ENCODE peak calls at places on chromosomes 11 and 22, in eight cellular contexts. Z, P, R, B, L, I, M and Y are unnamed samples.

GRCh38 chr11:27910186-27910941 is 197.6 kb downstream of the KIF18A start:
- DNase-seq in Z (no peak), P (peak), R (peak), B (no peak), L (no peak), I (peak), M (peak), Y (no peak)

GRCh38 chr11:65008016-65008415 is 5.9 kb upstream of the ARL2 start:
- DNase-seq in Z (no peak), P (no peak), R (no peak), B (no peak), L (no peak), I (no peak), M (no peak), Y (no peak)

GRCh38 chr11:112113539-112114457 is 27.1 kb downstream of the SDHD start:
- DNase-seq in Z (no peak), P (peak), R (peak), B (no peak), L (no peak), I (peak), M (peak), Y (no peak)

GRCh38 chr11:65427691-65428577 is 5.3 kb downstream of the NEAT1 start:
- DNase-seq in Z (peak), P (peak), R (peak), B (peak), L (peak), I (no peak), M (peak), Y (no peak)

GRCh38 chr11:134592391-134592990 is 180.4 kb upstream of the B3GAT1 start:
- DNase-seq in Z (peak), P (peak), R (no peak), B (no peak), L (peak), I (peak), M (no peak), Y (no peak)

GRCh38 chr22:30392661-30393321 is 4.0 kb upstream of the SEC14L2 start:
- DNase-seq in Z (no peak), P (no peak), R (no peak), B (no peak), L (peak), I (no peak), M (no peak), Y (no peak)

GRCh38 chr11:65059523-65059922 is 1.2 kb upstream of the NAALADL1 start:
- DNase-seq in Z (no peak), P (no peak), R (no peak), B (no peak), L (no peak), I (no peak), M (no peak), Y (no peak)

GRCh38 chr11:15707971-15708370 is 593.2 kb downstream of the INSC start:
- DNase-seq in Z (peak), P (peak), R (no peak), B (peak), L (peak), I (no peak), M (peak), Y (no peak)

GRCh38 chr11:33052241-33052640 is 12.9 kb downstream of the TCP11L1 start:
- DNase-seq in Z (no peak), P (no peak), R (no peak), B (no peak), L (no peak), I (no peak), M (no peak), Y (no peak)

GRCh38 chr22:48827228-48827810 is 1000.4 kb downstream of the BRD1 start:
- DNase-seq in Z (no peak), P (no peak), R (no peak), B (peak), L (no peak), I (no peak), M (peak), Y (no peak)

GRCh38 chr22:24951942-24952836 is at the start of gene KIAA1671:
- DNase-seq in Z (peak), P (peak), R (peak), B (peak), L (peak), I (no peak), M (peak), Y (no peak)

DNA sequence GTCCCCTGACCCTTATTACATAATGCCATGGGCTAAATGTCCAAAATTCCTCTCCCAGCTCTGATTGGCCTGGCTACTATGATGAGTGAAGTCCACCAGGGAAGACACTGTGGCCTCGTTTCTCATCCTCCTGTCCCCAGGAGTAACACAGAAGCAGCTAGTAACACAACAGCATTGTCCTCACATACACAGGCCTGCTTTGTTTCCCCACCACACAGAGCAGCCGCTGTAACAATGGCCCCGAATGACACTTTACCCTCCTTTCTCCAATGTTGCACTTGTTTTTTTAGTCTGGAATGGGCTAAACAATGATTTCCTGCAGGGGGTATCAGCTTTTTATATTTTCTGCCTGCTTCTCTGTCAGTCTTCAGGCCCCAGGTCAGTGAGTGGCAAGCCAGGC is at the start of gene PRR5L:
- DNase-seq in Z (peak), P (no peak), R (no peak), B (no peak), L (no peak), I (no peak), M (no peak), Y (no peak)
- H3K27ac ChIP-seq in Z (peak), P (no peak), R (no peak), B (no peak), L (no peak), I (no peak), M (no peak), Y (no peak)

GRCh38 chr11:911890-912219 is 1.2 kb upstream of the CHID1 start:
- DNase-seq in Z (no peak), P (no peak), R (no peak), B (no peak), L (no peak), I (no peak), M (no peak), Y (no peak)
- H3K27ac ChIP-seq in Z (peak), P (no peak), R (no peak), B (peak), L (peak), I (no peak), M (peak), Y (no peak)

GRCh38 chr11:9799901-9800300 is 136.0 kb downstream of the SWAP70 start:
- DNase-seq in Z (no peak), P (no peak), R (no peak), B (no peak), L (no peak), I (no peak), M (peak), Y (no peak)
- H3K27ac ChIP-seq in Z (no peak), P (no peak), R (no peak), B (no peak), L (no peak), I (no peak), M (no peak), Y (no peak)

DNA sequence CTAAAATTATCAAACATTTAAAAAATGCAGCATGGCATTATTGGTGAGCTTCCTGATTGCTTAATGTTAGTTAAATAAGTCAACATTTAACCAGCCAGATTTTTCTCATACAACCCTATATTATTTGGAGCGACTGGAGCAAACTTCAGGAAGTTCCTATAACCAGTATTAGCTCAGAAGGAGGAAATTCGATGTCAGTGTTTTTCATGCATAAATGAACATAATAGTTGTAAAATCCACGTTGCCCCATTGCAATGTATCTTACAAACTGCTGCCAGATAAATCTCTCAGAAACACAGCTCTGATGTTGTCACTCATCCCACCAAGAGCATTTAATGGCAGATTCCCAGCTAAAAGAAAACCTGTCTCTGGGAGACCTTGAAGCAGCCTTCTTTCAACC is 278.5 kb downstream of the CASP12 start:
- DNase-seq in Z (no peak), P (no peak), R (no peak), B (no peak), L (no peak), I (no peak), M (no peak), Y (no peak)
- H3K27ac ChIP-seq in Z (no peak), P (no peak), R (no peak), B (no peak), L (no peak), I (no peak), M (no peak), Y (no peak)

GRCh38 chr11:7667460-7667859 is 5.8 kb downstream of the CYB5R2 start:
- DNase-seq in Z (no peak), P (no peak), R (peak), B (no peak), L (no peak), I (no peak), M (no peak), Y (no peak)

GRCh38 chr11:7666292-7666866 is 6.9 kb downstream of the CYB5R2 start:
- DNase-seq in Z (no peak), P (no peak), R (no peak), B (peak), L (no peak), I (no peak), M (no peak), Y (no peak)

GRCh38 chr11:7668911-7669310 is 4.4 kb downstream of the CYB5R2 start:
- DNase-seq in Z (no peak), P (peak), R (peak), B (no peak), L (no peak), I (peak), M (no peak), Y (peak)

GRCh38 chr11:7670631-7671030 is 2.7 kb downstream of the CYB5R2 start:
- DNase-seq in Z (no peak), P (no peak), R (peak), B (no peak), L (no peak), I (no peak), M (no peak), Y (no peak)

DNA sequence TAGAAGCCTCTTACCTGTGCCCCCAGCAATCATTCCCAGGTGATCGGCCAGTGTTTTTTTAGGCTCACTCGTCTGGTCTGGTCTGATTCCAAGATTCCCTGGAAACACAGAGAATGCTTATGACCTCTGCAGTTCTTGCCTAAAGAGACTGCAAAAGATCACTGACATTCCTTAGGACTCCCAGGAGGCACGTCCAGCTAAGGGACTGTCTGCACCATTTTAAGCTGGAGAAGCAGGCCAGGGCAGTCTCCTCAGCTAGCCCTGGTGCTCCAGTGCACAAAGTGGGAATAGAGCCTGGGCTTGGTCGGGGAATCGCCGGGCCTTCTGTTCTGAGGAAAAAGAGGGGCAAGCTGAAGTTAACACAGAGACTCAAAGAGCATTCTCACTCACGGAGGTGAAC is 4.8 kb downstream of the CYB5R2 start:
- DNase-seq in Z (no peak), P (no peak), R (no peak), B (no peak), L (no peak), I (no peak), M (no peak), Y (no peak)
- H3K27ac ChIP-seq in Z (no peak), P (no peak), R (peak), B (no peak), L (no peak), I (peak), M (no peak), Y (peak)

DNA sequence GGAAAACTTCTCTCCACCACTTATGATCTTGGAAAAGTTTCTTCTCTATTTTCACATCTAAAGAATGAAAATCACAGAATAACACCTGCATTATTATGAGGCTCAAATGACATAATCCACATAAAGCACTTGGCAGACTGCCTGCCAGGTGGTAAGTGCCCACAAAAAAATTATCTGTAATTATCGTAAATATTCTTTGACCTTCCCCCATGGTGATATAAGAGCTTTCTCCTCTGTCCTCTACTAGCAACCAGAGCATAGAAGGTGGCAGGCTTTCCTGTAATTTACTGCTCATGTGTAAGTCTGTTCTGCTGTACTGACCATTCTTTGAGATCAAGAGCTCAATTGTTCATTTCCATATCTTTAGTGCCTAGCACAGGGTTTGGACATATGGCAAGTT is 51.7 kb upstream of the EED start:
- DNase-seq in Z (no peak), P (no peak), R (no peak), B (no peak), L (no peak), I (no peak), M (no peak), Y (no peak)
- H3K27ac ChIP-seq in Z (no peak), P (peak), R (peak), B (peak), L (peak), I (no peak), M (no peak), Y (peak)

GRCh38 chr11:124943242-124943641 is 7.4 kb upstream of the HEPACAM start:
- DNase-seq in Z (no peak), P (no peak), R (no peak), B (no peak), L (no peak), I (no peak), M (no peak), Y (no peak)
- H3K27ac ChIP-seq in Z (no peak), P (no peak), R (no peak), B (no peak), L (no peak), I (no peak), M (no peak), Y (no peak)

DNA sequence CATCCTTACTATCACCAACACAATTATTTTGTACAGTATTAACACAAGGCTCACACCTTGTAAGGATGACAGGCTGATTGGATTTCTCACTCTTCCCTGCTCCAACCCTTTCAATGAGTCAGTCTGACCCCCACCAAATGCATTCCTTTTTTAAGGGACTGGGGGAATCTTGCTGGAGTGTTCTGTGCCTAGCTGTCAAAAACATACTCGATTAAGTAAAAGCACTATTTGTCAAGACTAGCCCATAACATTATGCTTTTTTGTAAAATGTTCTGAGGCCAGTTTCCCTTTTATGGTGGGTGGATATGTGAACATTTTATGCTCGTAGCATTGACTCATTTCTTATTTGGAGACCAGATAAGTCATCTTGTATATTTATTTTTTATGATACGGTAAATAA is 87.2 kb downstream of the PDHX start:
- DNase-seq in Z (no peak), P (no peak), R (no peak), B (no peak), L (no peak), I (no peak), M (peak), Y (no peak)
- H3K27ac ChIP-seq in Z (no peak), P (no peak), R (no peak), B (peak), L (no peak), I (no peak), M (no peak), Y (no peak)

GRCh38 chr11:69983897-69984438 is 94.1 kb upstream of the ANO1 start:
- DNase-seq in Z (no peak), P (no peak), R (no peak), B (no peak), L (no peak), I (no peak), M (no peak), Y (no peak)

GRCh38 chr11:69983571-69983877 is 94.6 kb upstream of the ANO1 start:
- DNase-seq in Z (no peak), P (no peak), R (no peak), B (no peak), L (no peak), I (no peak), M (no peak), Y (no peak)

GRCh38 chr11:69985331-69985653 is 92.8 kb upstream of the ANO1 start:
- DNase-seq in Z (no peak), P (no peak), R (no peak), B (no peak), L (no peak), I (no peak), M (no peak), Y (no peak)

GRCh38 chr11:69985654-69986420 is 92.3 kb upstream of the ANO1 start:
- DNase-seq in Z (no peak), P (no peak), R (no peak), B (no peak), L (no peak), I (no peak), M (no peak), Y (no peak)

DNA sequence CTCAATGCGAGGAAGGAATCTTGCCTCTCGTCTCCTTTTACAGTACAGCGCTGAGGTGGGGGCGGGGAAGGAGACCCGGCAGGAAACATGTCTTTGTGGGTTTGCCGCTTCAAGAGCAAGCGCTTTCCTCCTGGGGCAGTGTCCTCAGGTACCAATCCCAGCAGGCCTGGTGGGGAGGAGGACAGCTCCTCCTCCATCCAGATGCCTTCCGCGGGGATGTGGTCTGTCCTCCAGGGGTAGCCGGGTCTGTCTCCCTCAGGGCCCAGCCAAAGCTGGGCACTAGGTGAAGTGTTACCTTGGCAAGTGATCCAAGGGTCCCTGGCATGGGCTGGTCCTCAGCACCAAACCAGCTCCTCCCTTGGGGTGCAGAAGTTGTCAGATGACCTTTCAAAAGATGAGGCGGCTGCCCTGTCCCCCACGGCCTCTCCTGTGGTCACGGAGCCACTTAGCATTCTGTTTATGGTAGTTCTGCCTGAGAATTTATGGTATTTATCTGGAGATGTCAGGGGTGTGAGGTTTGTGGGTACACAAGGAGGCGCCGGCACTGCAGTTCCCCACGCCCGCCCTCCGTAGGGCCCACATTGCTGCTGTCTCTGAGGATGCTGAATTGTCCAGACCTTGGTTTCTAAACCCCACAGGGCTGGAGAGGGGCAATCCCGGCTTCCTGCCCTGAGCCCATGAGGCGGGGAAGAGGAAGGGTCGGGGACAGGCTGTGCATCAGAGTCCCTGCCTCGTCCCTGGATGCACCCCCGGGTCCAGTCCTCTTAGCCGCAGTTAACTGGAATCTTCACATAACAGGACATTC is 93.5 kb upstream of the ANO1 start:
- DNase-seq in Z (no peak), P (no peak), R (no peak), B (no peak), L (no peak), I (no peak), M (peak), Y (no peak)
- H3K27ac ChIP-seq in Z (no peak), P (no peak), R (no peak), B (no peak), L (no peak), I (no peak), M (no peak), Y (no peak)

DNA sequence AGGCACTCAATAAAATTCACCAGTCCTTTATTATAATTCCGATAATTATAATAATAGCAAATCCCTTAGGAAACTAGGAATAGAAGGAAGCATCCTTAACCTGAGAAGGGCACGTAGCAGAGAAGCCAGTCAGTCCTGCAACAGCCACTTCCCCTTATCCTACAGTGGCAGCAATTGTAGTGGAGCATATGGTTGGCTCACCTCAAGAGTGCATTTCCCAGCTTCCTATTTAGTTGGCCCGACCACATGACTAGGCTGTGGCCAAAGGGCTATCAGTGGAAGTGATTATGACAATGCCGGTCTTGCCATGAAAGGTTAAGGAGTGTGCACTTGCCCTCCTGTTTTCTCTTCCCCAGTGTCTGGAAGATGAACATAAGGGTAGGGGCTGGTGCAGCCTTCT is 27.0 kb downstream of the TESMIN start:
- DNase-seq in Z (no peak), P (no peak), R (no peak), B (no peak), L (no peak), I (no peak), M (no peak), Y (no peak)
- H3K27ac ChIP-seq in Z (no peak), P (no peak), R (no peak), B (no peak), L (no peak), I (no peak), M (no peak), Y (no peak)